ENCODE peak calls at places on chromosomes 7 and 10, in eight cellular contexts. A is adipocyte, P is Karpas-422, S is WERI-Rb-1, X is neural progenitor cell, Q is tibial nerve, F is cardiac muscle cell, Z is lower lobe of right lung. G is an unnamed sample.

GRCh38 chr10:78960316-78960800 is 108.4 kb upstream of the ZMIZ1 start:
- DNase-seq in A (peak), P (no peak), S (no peak), X (no peak), Q (peak), F (peak), Z (peak), G (no peak)

GRCh38 chr10:111973306-111973705 is 210.3 kb downstream of the GPAM start:
- DNase-seq in A (no peak), P (no peak), S (no peak), X (no peak), Q (no peak), F (no peak), Z (no peak), G (no peak)

GRCh38 chr7:37353949-37354660 is 94.6 kb downstream of the ELMO1 start:
- DNase-seq in A (no peak), P (no peak), S (no peak), X (no peak), Q (no peak), F (no peak), Z (no peak), G (no peak)

GRCh38 chr10:51542863-51543262 is 156.5 kb downstream of the CSTF2T start:
- DNase-seq in A (peak), P (no peak), S (no peak), X (no peak), Q (no peak), F (no peak), Z (no peak), G (no peak)

GRCh38 chr10:52191049-52191448 is 123.0 kb upstream of the DKK1 start:
- DNase-seq in A (no peak), P (no peak), S (no peak), X (no peak), Q (no peak), F (no peak), Z (no peak), G (no peak)

GRCh38 chr10:68052463-68052862 is 22.6 kb downstream of the HERC4 start:
- DNase-seq in A (no peak), P (no peak), S (no peak), X (no peak), Q (no peak), F (peak), Z (no peak), G (no peak)

GRCh38 chr10:110430369-110431273 is 67.1 kb upstream of the DUSP5 start:
- DNase-seq in A (no peak), P (no peak), S (no peak), X (no peak), Q (no peak), F (no peak), Z (no peak), G (no peak)

GRCh38 chr7:95318501-95318900 is 5.8 kb downstream of the PON1 start:
- DNase-seq in A (no peak), P (no peak), S (no peak), X (no peak), Q (no peak), F (no peak), Z (no peak), G (no peak)

GRCh38 chr10:20990604-20991003 is 93.5 kb upstream of the NEBL start:
- DNase-seq in A (peak), P (no peak), S (peak), X (peak), Q (no peak), F (peak), Z (no peak), G (no peak)

GRCh38 chr10:78657622-78658165 is 411.1 kb upstream of the ZMIZ1 start:
- DNase-seq in A (peak), P (peak), S (peak), X (peak), Q (peak), F (peak), Z (peak), G (peak)

GRCh38 chr7:99090811-99091582 is 52.9 kb downstream of the SMURF1 start:
- DNase-seq in A (peak), P (no peak), S (no peak), X (no peak), Q (no peak), F (no peak), Z (no peak), G (no peak)

GRCh38 chr7:99374121-99375064 is at the start of gene ARPC1B:
- DNase-seq in A (peak), P (peak), S (peak), X (peak), Q (peak), F (peak), Z (peak), G (peak)

GRCh38 chr7:102244601-102245000 is 42.1 kb upstream of the SH2B2 start:
- DNase-seq in A (no peak), P (no peak), S (no peak), X (no peak), Q (no peak), F (no peak), Z (no peak), G (no peak)

GRCh38 chr10:99809931-99810615 is 27.6 kb downstream of the ABCC2 start:
- DNase-seq in A (peak), P (no peak), S (no peak), X (no peak), Q (no peak), F (peak), Z (no peak), G (no peak)

GRCh38 chr7:120833551-120833950 is 24.4 kb downstream of the TSPAN12 start:
- DNase-seq in A (no peak), P (no peak), S (no peak), X (no peak), Q (no peak), F (no peak), Z (no peak), G (peak)

GRCh38 chr10:51876528-51876927 is 177.1 kb upstream of the CSTF2T start:
- DNase-seq in A (no peak), P (no peak), S (no peak), X (no peak), Q (no peak), F (no peak), Z (no peak), G (no peak)

GRCh38 chr10:79399242-79399831 is 46.1 kb downstream of the ZCCHC24 start:
- DNase-seq in A (peak), P (no peak), S (peak), X (peak), Q (peak), F (peak), Z (peak), G (no peak)

GRCh38 chr10:77474386-77474785 is 163.2 kb downstream of the KCNMA1 start:
- DNase-seq in A (no peak), P (no peak), S (no peak), X (no peak), Q (no peak), F (no peak), Z (no peak), G (no peak)

GRCh38 chr7:22786290-22786932 is 36.2 kb downstream of the TOMM7 start:
- DNase-seq in A (no peak), P (no peak), S (peak), X (peak), Q (no peak), F (no peak), Z (no peak), G (no peak)

GRCh38 chr7:139635521-139636240 is 112.2 kb downstream of the CLEC2L start:
- DNase-seq in A (no peak), P (no peak), S (no peak), X (peak), Q (no peak), F (no peak), Z (no peak), G (no peak)

GRCh38 chr7:44058759-44059218 is 6.6 kb downstream of the PGAM2 start:
- DNase-seq in A (no peak), P (no peak), S (no peak), X (no peak), Q (no peak), F (no peak), Z (peak), G (no peak)

GRCh38 chr7:85022064-85022697 is 164.7 kb downstream of the SEMA3D start:
- DNase-seq in A (no peak), P (no peak), S (no peak), X (no peak), Q (no peak), F (no peak), Z (no peak), G (no peak)

GRCh38 chr7:55527314-55527713 is 45.0 kb downstream of the VOPP1 start:
- DNase-seq in A (no peak), P (no peak), S (no peak), X (no peak), Q (no peak), F (no peak), Z (no peak), G (no peak)

GRCh38 chr7:71131256-71131752 is 640 bp upstream of the GALNT17 start:
- DNase-seq in A (no peak), P (no peak), S (peak), X (peak), Q (peak), F (peak), Z (no peak), G (no peak)

GRCh38 chr7:40000734-40001315 is 50.8 kb downstream of the CDK13 start:
- DNase-seq in A (peak), P (no peak), S (no peak), X (no peak), Q (no peak), F (peak), Z (no peak), G (no peak)

GRCh38 chr7:1430056-1430845 is 29.0 kb downstream of the MICALL2 start:
- DNase-seq in A (no peak), P (no peak), S (no peak), X (no peak), Q (no peak), F (no peak), Z (no peak), G (no peak)

GRCh38 chr7:1431226-1431625 is 28.0 kb downstream of the MICALL2 start:
- DNase-seq in A (no peak), P (no peak), S (no peak), X (no peak), Q (no peak), F (no peak), Z (no peak), G (no peak)

GRCh38 chr7:1433128-1433920 is 25.9 kb downstream of the MICALL2 start:
- DNase-seq in A (no peak), P (no peak), S (no peak), X (no peak), Q (no peak), F (no peak), Z (no peak), G (no peak)

GRCh38 chr7:1432411-1433082 is 26.7 kb downstream of the MICALL2 start:
- DNase-seq in A (peak), P (peak), S (peak), X (peak), Q (peak), F (peak), Z (peak), G (peak)

DNA sequence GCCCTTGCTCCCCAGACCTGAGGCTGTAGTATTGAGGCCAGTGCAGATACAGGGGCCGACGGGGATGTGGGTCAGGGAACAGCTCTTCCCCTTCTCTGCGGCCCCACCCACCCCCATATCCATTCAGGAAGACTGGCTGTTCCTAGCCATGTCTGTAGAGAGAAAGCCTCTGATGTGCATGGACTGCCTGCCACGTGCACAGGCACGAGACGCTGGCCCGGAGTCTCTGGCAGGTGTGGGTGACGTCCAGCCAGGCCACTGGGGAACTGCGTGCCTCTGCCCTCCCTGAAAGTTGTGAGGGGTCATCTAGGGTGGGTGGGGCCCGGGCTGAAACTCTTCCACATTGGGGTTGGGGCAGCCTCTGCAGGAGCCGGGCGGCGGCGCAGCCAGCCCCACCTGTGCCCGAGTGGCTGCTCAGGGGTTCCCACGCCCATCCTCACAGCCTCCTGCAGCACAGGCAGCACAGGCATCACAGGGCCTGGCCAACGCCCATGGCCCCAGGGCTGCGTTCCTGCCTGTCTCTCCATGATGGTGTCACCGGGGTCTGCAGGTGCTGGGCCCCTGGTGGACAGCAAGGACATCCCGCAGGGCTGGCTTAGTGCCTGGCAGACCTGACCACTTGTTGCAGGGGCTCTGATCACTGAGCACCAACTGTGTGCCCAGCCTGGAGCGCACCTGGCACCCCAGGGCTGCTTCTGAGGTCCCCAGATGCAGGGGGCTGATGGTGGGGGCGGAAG is 27.5 kb downstream of the MICALL2 start:
- DNase-seq in A (no peak), P (no peak), S (no peak), X (no peak), Q (no peak), F (no peak), Z (no peak), G (no peak)
- H3K4me3 ChIP-seq in A (no peak), P (no peak), S (no peak), X (no peak), Q (no peak), F (no peak), Z (no peak), G (no peak)

DNA sequence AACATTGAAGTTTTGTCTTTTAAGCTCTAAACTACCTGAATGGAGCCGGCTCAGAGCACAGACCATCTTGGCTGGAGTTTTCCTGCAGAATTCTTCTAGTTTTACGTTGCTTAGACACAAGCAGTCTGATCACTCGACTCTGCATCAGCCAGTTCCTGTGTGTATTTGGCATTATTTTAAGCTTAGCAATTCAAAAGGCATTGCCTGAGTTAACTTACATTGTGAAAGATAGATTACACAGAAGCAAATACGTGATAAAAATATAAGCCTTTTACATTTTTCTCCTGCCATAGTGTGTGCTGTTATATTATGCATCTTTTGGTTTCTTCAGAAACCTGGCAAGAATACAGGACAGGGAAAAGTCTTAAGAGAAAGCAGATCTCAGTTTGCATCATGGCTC is 98.1 kb downstream of the LRRC4 start:
- DNase-seq in A (peak), P (no peak), S (no peak), X (no peak), Q (no peak), F (peak), Z (no peak), G (no peak)
- H3K4me3 ChIP-seq in A (no peak), P (no peak), S (no peak), X (no peak), Q (no peak), F (no peak), Z (no peak), G (no peak)

DNA sequence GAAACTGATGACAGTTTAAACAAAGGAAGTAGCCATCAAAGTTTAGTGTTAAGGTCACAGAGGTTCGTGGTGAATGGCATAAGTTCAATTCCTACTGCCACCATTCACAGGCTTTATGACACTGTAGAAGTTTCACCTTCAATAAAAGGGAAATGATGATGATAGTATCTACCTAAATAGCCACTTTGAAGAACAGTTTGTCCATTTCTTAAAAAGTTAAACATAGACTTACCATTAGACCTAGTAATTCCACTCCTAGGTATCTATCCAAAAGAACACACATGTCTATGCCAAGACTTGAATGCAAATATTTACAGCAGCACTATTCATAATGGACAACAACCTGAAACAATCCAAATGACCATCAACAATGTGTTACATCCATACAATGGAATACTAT is 18.9 kb upstream of the GSTK1 start:
- DNase-seq in A (no peak), P (no peak), S (no peak), X (no peak), Q (no peak), F (no peak), Z (no peak), G (no peak)
- H3K4me3 ChIP-seq in A (no peak), P (no peak), S (no peak), X (no peak), Q (no peak), F (no peak), Z (no peak), G (no peak)

GRCh38 chr10:89393898-89394297 is 1.5 kb downstream of the IFIT1 start:
- DNase-seq in A (no peak), P (no peak), S (no peak), X (no peak), Q (no peak), F (no peak), Z (no peak), G (no peak)

GRCh38 chr10:89390875-89391576 is 1.4 kb upstream of the IFIT1 start:
- DNase-seq in A (no peak), P (no peak), S (no peak), X (no peak), Q (no peak), F (no peak), Z (no peak), G (no peak)

GRCh38 chr10:89395141-89395540 is 2.7 kb downstream of the IFIT1 start:
- DNase-seq in A (no peak), P (no peak), S (no peak), X (no peak), Q (no peak), F (no peak), Z (no peak), G (no peak)

GRCh38 chr10:89391882-89392756 is at the start of gene IFIT1:
- DNase-seq in A (peak), P (no peak), S (no peak), X (peak), Q (no peak), F (peak), Z (no peak), G (peak)

DNA sequence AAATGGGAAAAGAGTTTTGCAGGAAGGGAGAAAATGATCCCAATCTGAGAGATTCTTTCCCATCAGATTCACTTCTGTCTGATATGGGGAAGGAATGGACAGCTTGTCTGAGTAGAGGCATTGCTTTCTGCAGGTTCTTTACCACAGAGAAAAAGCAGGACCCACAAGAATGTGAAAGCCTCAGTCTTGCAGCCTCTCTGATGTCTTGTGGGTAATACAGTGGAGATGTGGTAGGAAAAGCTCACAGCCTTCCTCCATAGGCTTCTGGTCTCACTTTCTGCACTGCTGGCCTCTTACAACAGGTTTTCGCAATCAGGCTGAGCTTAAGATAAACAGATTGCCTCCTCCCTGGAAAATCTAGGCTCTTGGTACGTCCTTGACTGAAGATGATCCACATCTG is 551 bp downstream of the IFIT1 start:
- DNase-seq in A (peak), P (no peak), S (no peak), X (no peak), Q (no peak), F (peak), Z (no peak), G (peak)
- H3K4me3 ChIP-seq in A (peak), P (peak), S (no peak), X (peak), Q (peak), F (peak), Z (peak), G (peak)

DNA sequence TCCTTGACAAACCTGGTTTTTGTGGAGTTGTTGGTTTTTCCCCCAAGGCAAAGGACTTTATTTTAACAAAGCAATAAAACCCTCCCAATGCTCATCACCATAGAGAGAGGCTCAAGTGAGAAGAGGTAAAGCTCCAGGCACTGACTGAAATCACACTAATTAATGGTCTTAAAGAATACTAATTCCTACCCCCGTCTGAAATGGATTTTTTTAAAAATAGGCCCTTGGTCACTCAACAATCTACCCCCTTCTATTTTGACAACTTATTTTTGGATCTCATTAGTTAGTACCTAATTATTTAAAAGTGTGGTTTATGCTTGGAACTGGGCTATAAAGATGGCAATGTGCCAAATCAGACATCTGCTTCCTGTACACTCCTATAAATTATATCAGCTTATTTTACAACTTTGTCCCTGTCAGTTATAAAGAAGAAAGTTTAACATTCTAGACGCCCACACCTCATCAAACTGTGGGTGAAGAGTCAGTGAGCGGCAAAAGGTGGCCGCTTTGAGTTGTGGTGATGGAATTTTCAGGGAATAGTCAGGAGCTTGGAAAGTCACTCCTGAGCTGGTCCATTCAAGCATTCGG is 10.6 kb downstream of the GLI3 start:
- DNase-seq in A (no peak), P (no peak), S (no peak), X (peak), Q (no peak), F (peak), Z (no peak), G (no peak)
- H3K4me3 ChIP-seq in A (no peak), P (no peak), S (no peak), X (peak), Q (no peak), F (no peak), Z (no peak), G (no peak)

GRCh38 chr10:107859065-107859464 is 694.6 kb upstream of the SORCS1 start:
- DNase-seq in A (no peak), P (no peak), S (no peak), X (no peak), Q (no peak), F (no peak), Z (no peak), G (peak)

GRCh38 chr10:107855933-107856332 is 691.4 kb upstream of the SORCS1 start:
- DNase-seq in A (no peak), P (no peak), S (no peak), X (no peak), Q (no peak), F (no peak), Z (no peak), G (no peak)
- H3K4me3 ChIP-seq in A (peak), P (no peak), S (no peak), X (no peak), Q (no peak), F (no peak), Z (no peak), G (no peak)

G was measured in GM12865.